ENCODE peak calls at places on chromosomes 13 and 19, in six cellular contexts. One of them, this sample, is unnamed.

GRCh38 chr19:30225615-30226463 is 146.3 kb upstream of the ZNF536 start:
- DNase-seq in NCI-H1417: no peak
- DNase-seq in NCI-H345: no peak
- DNase-seq in amygdala: no peak
- DNase-seq in dorsolateral prefrontal cortex: no peak
- DNase-seq in germinal center: no peak
- DNase-seq in this sample: no peak

GRCh38 chr19:3698386-3698950 is 1.8 kb downstream of the PIP5K1C start:
- DNase-seq in NCI-H1417: no peak
- DNase-seq in NCI-H345: no peak
- DNase-seq in amygdala: no peak
- DNase-seq in dorsolateral prefrontal cortex: no peak
- DNase-seq in germinal center: no peak
- DNase-seq in this sample: peak; percentile 51

GRCh38 chr19:11355160-11356073 is at the start of gene PLPPR2:
- DNase-seq in NCI-H1417: peak; percentile 96
- DNase-seq in NCI-H345: peak; percentile 54
- DNase-seq in amygdala: peak; percentile 80
- DNase-seq in dorsolateral prefrontal cortex: peak; percentile 90
- DNase-seq in germinal center: peak; percentile 87
- DNase-seq in this sample: peak; percentile 83

GRCh38 chr19:53537523-53538377 is at the start of gene ZNF331:
- DNase-seq in NCI-H1417: peak; percentile 70
- DNase-seq in NCI-H345: peak; percentile 70
- DNase-seq in amygdala: peak; percentile 66
- DNase-seq in dorsolateral prefrontal cortex: peak; percentile 76
- DNase-seq in germinal center: peak; percentile 84
- DNase-seq in this sample: peak; percentile 85

GRCh38 chr13:100721885-100722512 is 47.4 kb upstream of the TMTC4 start:
- DNase-seq in NCI-H1417: peak; percentile 84
- DNase-seq in NCI-H345: peak; percentile 63
- DNase-seq in amygdala: peak; percentile 12
- DNase-seq in dorsolateral prefrontal cortex: no peak
- DNase-seq in germinal center: peak; percentile 44
- DNase-seq in this sample: peak; percentile 62

GRCh38 chr13:113129921-113130750 is 7.5 kb downstream of the F10 start:
- DNase-seq in NCI-H1417: no peak
- DNase-seq in NCI-H345: no peak
- DNase-seq in amygdala: no peak
- DNase-seq in dorsolateral prefrontal cortex: no peak
- DNase-seq in germinal center: no peak
- DNase-seq in this sample: no peak

GRCh38 chr19:39645800-39646411 is 9.8 kb upstream of the LGALS16 start:
- DNase-seq in NCI-H1417: no peak
- DNase-seq in NCI-H345: no peak
- DNase-seq in amygdala: no peak
- DNase-seq in dorsolateral prefrontal cortex: no peak
- DNase-seq in germinal center: no peak
- DNase-seq in this sample: no peak

GRCh38 chr13:80871481-80871880 is 530.6 kb upstream of the SPRY2 start:
- DNase-seq in NCI-H1417: no peak
- DNase-seq in NCI-H345: no peak
- DNase-seq in amygdala: no peak
- DNase-seq in dorsolateral prefrontal cortex: no peak
- DNase-seq in germinal center: no peak
- DNase-seq in this sample: no peak

GRCh38 chr13:96200810-96201209 is 110.9 kb downstream of the HS6ST3 start:
- DNase-seq in NCI-H1417: no peak
- DNase-seq in NCI-H345: no peak
- DNase-seq in amygdala: no peak
- DNase-seq in dorsolateral prefrontal cortex: no peak
- DNase-seq in germinal center: no peak
- DNase-seq in this sample: no peak

GRCh38 chr19:33814181-33815165 is 17.8 kb downstream of the KCTD15 start:
- DNase-seq in NCI-H1417: no peak
- DNase-seq in NCI-H345: no peak
- DNase-seq in amygdala: no peak
- DNase-seq in dorsolateral prefrontal cortex: peak; percentile 29
- DNase-seq in germinal center: no peak
- DNase-seq in this sample: no peak

GRCh38 chr19:18488838-18489626 is 32.8 kb downstream of the ELL start:
- DNase-seq in NCI-H1417: peak; percentile 85
- DNase-seq in NCI-H345: peak; percentile 44
- DNase-seq in amygdala: no peak
- DNase-seq in dorsolateral prefrontal cortex: no peak
- DNase-seq in germinal center: no peak
- DNase-seq in this sample: no peak

GRCh38 chr19:38838208-38838985 is 6.8 kb upstream of the ECH1 start:
- DNase-seq in NCI-H1417: no peak
- DNase-seq in NCI-H345: no peak
- DNase-seq in amygdala: no peak
- DNase-seq in dorsolateral prefrontal cortex: no peak
- DNase-seq in germinal center: no peak
- DNase-seq in this sample: no peak

GRCh38 chr13:23753523-23753922 is 135.7 kb downstream of the MIPEP start:
- DNase-seq in NCI-H1417: no peak
- DNase-seq in NCI-H345: no peak
- DNase-seq in amygdala: no peak
- DNase-seq in dorsolateral prefrontal cortex: no peak
- DNase-seq in germinal center: no peak
- DNase-seq in this sample: no peak

This sample was measured in GM10248.